ENCODE peak calls at places on chromosome 3, in four cellular contexts. One of them, this sample, is unnamed.

GRCh38 chr3:11637901-11638668 is 5.6 kb downstream of the VGLL4 start:
- DNase-seq in heart left ventricle: no peak
- DNase-seq in psoas muscle: no peak
- DNase-seq in ovary: no peak
- DNase-seq in this sample: no peak

GRCh38 chr3:43455233-43455632 is 166.6 kb downstream of the ANO10 start:
- DNase-seq in heart left ventricle: no peak
- DNase-seq in psoas muscle: no peak
- DNase-seq in ovary: no peak
- DNase-seq in this sample: no peak

GRCh38 chr3:39255503-39256325 is 24.1 kb downstream of the CX3CR1 start:
- DNase-seq in psoas muscle: no peak
- DNase-seq in heart left ventricle: no peak
- DNase-seq in ovary: no peak
- DNase-seq in this sample: no peak

GRCh38 chr3:150203273-150203672 is 204.8 kb upstream of the TSC22D2 start:
- DNase-seq in ovary: no peak
- DNase-seq in heart left ventricle: no peak
- DNase-seq in psoas muscle: no peak
- DNase-seq in this sample: no peak

GRCh38 chr3:105195260-105195659 is 171.4 kb upstream of the ALCAM start:
- DNase-seq in heart left ventricle: no peak
- DNase-seq in psoas muscle: no peak
- DNase-seq in ovary: no peak
- DNase-seq in this sample: no peak

GRCh38 chr3:117439812-117440211 is 730.2 kb downstream of the TUSC7 start:
- DNase-seq in ovary: no peak
- DNase-seq in psoas muscle: no peak
- DNase-seq in heart left ventricle: no peak
- DNase-seq in this sample: no peak

GRCh38 chr3:138381413-138381901 is 33.1 kb downstream of the MRAS start:
- DNase-seq in psoas muscle: peak; percentile 32
- DNase-seq in ovary: peak; percentile 57
- DNase-seq in heart left ventricle: peak; percentile 67
- DNase-seq in this sample: no peak

GRCh38 chr3:111541391-111541790 is 606 bp upstream of the CD96 start:
- DNase-seq in ovary: no peak
- DNase-seq in heart left ventricle: no peak
- DNase-seq in psoas muscle: no peak
- DNase-seq in this sample: no peak

GRCh38 chr3:169953462-169954141 is 13.0 kb upstream of the SEC62 start:
- DNase-seq in psoas muscle: no peak
- DNase-seq in heart left ventricle: no peak
- DNase-seq in ovary: no peak
- DNase-seq in this sample: no peak

GRCh38 chr3:138477801-138478200 is 43.4 kb downstream of the ESYT3 start:
- DNase-seq in psoas muscle: no peak
- DNase-seq in ovary: no peak
- DNase-seq in heart left ventricle: no peak
- DNase-seq in this sample: no peak

GRCh38 chr3:133379926-133380325 is 19.9 kb upstream of the BFSP2 start:
- DNase-seq in ovary: no peak
- DNase-seq in psoas muscle: no peak
- DNase-seq in heart left ventricle: no peak
- DNase-seq in this sample: peak; percentile 38

GRCh38 chr3:159273070-159273469 is 471.2 kb downstream of the MFSD1 start:
- DNase-seq in heart left ventricle: no peak
- DNase-seq in psoas muscle: no peak
- DNase-seq in ovary: no peak
- DNase-seq in this sample: no peak

GRCh38 chr3:176959867-176960266 is 237.4 kb downstream of the TBL1XR1 start:
- DNase-seq in heart left ventricle: no peak
- DNase-seq in ovary: no peak
- DNase-seq in psoas muscle: no peak
- DNase-seq in this sample: no peak

DNA sequence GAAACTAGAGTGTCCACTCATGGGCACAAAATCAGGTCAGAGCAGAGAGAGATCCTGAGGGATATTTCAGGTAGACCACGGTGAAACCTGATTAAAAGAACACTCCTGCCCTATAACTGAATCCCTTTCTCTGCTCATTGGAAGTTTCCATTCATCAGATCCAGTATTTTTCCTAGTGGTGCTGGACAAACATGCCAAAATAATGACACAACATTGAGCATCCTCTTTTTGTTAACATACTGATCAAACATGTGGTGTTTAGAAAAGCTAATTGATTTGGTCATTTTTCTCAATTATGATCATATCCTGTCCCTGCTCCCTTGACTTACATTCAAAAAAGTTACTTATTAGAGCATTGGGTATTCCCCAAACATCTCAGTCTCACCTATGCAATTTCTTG is 27.2 kb downstream of the PTX3 start:
- DNase-seq in ovary: no peak
- DNase-seq in psoas muscle: no peak
- DNase-seq in heart left ventricle: no peak
- DNase-seq in this sample: no peak
- H3K4me3 ChIP-seq in ovary: no peak overlapping the region
- H3K4me3 ChIP-seq in psoas muscle: no peak overlapping the region
- H3K4me3 ChIP-seq in heart left ventricle: no peak overlapping the region
- H3K4me3 ChIP-seq in this sample: no peak overlapping the region

GRCh38 chr3:141452045-141452444 is 34.8 kb upstream of the RASA2 start:
- DNase-seq in heart left ventricle: no peak
- DNase-seq in ovary: no peak
- DNase-seq in psoas muscle: no peak
- DNase-seq in this sample: no peak
- H3K27ac ChIP-seq in heart left ventricle: no peak overlapping the region
- H3K27ac ChIP-seq in ovary: no peak overlapping the region
- H3K27ac ChIP-seq in psoas muscle: no peak overlapping the region
- H3K27ac ChIP-seq in this sample: peak overlapping the region; percentile 35

DNA sequence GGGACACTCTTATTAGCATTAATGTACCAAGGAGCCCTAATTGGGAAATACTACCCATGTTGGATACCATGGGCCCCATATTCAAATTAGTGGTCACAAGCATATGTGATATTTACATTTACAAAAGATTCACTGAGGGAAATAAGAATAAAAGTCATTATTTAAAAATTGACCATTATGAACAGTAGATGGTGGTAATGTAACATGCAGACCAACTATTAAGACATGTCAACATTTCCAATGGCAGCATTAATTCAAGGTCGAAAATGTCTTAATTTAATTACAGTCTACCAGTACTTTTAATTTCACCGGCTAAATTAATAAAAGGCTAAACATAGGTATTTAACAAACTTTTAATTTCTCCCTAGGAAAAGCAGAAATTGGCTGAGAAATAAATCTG is 26.3 kb downstream of the NEK11 start:
- DNase-seq in ovary: no peak
- DNase-seq in psoas muscle: no peak
- DNase-seq in heart left ventricle: no peak
- DNase-seq in this sample: no peak
- TF ChIP-seq CTCF in ovary: no peak
- TF ChIP-seq CTCF in psoas muscle: peak; percentile 22
- TF ChIP-seq CTCF in heart left ventricle: peak; percentile 43
- TF ChIP-seq CTCF in this sample: no peak

GRCh38 chr3:71131385-71131871 is 452.1 kb downstream of the FOXP1 start:
- DNase-seq in ovary: no peak
- DNase-seq in heart left ventricle: no peak
- DNase-seq in psoas muscle: no peak
- DNase-seq in this sample: no peak

GRCh38 chr3:71131893-71132314 is 451.6 kb downstream of the FOXP1 start:
- DNase-seq in heart left ventricle: no peak
- DNase-seq in ovary: no peak
- DNase-seq in psoas muscle: no peak
- DNase-seq in this sample: no peak

GRCh38 chr3:71130516-71131384 is 452.8 kb downstream of the FOXP1 start:
- DNase-seq in heart left ventricle: peak; percentile 65
- DNase-seq in ovary: peak; percentile 67
- DNase-seq in psoas muscle: peak; percentile 47
- DNase-seq in this sample: no peak

GRCh38 chr3:71128951-71129350 is 454.6 kb downstream of the FOXP1 start:
- DNase-seq in psoas muscle: no peak
- DNase-seq in ovary: no peak
- DNase-seq in heart left ventricle: no peak
- DNase-seq in this sample: no peak

GRCh38 chr3:71129611-71130515 is 453.7 kb downstream of the FOXP1 start:
- DNase-seq in heart left ventricle: no peak
- DNase-seq in ovary: no peak
- DNase-seq in psoas muscle: no peak
- DNase-seq in this sample: no peak
- H3K4me3 ChIP-seq in heart left ventricle: peak overlapping the region; percentile 61
- H3K4me3 ChIP-seq in ovary: peak overlapping the region; percentile 50
- H3K4me3 ChIP-seq in psoas muscle: peak overlapping the region; percentile 63
- H3K4me3 ChIP-seq in this sample: peak overlapping the region; percentile 74

GRCh38 chr3:37766797-37767776 is 94.6 kb upstream of the CTDSPL start:
- DNase-seq in heart left ventricle: no peak
- DNase-seq in psoas muscle: no peak
- DNase-seq in ovary: no peak
- DNase-seq in this sample: no peak
- H3K27ac ChIP-seq in heart left ventricle: peak overlapping the region; percentile 92
- H3K27ac ChIP-seq in psoas muscle: peak overlapping the region; percentile 55
- H3K27ac ChIP-seq in ovary: peak overlapping the region; percentile 69
- H3K27ac ChIP-seq in this sample: peak overlapping the region; percentile 62

GRCh38 chr3:27935492-27935891 is 213.4 kb upstream of the EOMES start:
- DNase-seq in ovary: no peak
- DNase-seq in psoas muscle: no peak
- DNase-seq in heart left ventricle: no peak
- DNase-seq in this sample: no peak
- TF ChIP-seq CTCF in ovary: no peak
- TF ChIP-seq CTCF in psoas muscle: no peak
- TF ChIP-seq CTCF in heart left ventricle: no peak
- TF ChIP-seq CTCF in this sample: no peak

DNA sequence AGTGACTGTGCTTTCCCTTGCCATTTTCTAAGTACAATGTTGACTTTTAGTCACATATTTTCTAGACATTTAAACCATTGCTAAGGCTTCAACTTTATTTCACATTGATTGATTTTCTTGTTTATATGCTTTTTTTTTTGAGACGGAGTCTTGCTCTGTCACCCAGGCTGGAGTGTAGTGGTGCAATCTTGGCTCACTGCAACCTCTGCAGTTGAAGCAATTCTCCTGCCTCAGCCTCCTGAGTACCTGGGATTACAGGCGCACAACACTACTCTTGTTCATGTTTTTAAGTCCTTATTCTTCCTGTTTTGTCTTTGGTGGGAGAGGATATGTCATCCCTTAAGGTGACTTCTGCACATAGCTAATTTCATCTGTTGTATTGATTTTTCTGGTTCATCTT is 74.9 kb upstream of the LRRFIP2 start:
- DNase-seq in ovary: no peak
- DNase-seq in psoas muscle: no peak
- DNase-seq in heart left ventricle: no peak
- DNase-seq in this sample: no peak
- H3K4me3 ChIP-seq in ovary: no peak overlapping the region
- H3K4me3 ChIP-seq in psoas muscle: no peak overlapping the region
- H3K4me3 ChIP-seq in heart left ventricle: no peak overlapping the region
- H3K4me3 ChIP-seq in this sample: no peak overlapping the region

GRCh38 chr3:129563332-129563731 is 20.4 kb downstream of the H1-8 start:
- DNase-seq in ovary: no peak
- DNase-seq in heart left ventricle: no peak
- DNase-seq in psoas muscle: peak; percentile 7
- DNase-seq in this sample: no peak

GRCh38 chr3:129560269-129560787 is 17.4 kb downstream of the H1-8 start:
- DNase-seq in heart left ventricle: peak; percentile 62
- DNase-seq in psoas muscle: peak; percentile 59
- DNase-seq in ovary: peak; percentile 67
- DNase-seq in this sample: peak; percentile 91

GRCh38 chr3:129562803-129563202 is 19.8 kb downstream of the H1-8 start:
- DNase-seq in ovary: no peak
- DNase-seq in psoas muscle: peak; percentile 9
- DNase-seq in heart left ventricle: no peak
- DNase-seq in this sample: no peak

GRCh38 chr3:129560931-129561594 is 18.1 kb downstream of the H1-8 start:
- DNase-seq in psoas muscle: peak; percentile 85
- DNase-seq in heart left ventricle: peak; percentile 86
- DNase-seq in ovary: peak; percentile 92
- DNase-seq in this sample: peak; percentile 93

DNA sequence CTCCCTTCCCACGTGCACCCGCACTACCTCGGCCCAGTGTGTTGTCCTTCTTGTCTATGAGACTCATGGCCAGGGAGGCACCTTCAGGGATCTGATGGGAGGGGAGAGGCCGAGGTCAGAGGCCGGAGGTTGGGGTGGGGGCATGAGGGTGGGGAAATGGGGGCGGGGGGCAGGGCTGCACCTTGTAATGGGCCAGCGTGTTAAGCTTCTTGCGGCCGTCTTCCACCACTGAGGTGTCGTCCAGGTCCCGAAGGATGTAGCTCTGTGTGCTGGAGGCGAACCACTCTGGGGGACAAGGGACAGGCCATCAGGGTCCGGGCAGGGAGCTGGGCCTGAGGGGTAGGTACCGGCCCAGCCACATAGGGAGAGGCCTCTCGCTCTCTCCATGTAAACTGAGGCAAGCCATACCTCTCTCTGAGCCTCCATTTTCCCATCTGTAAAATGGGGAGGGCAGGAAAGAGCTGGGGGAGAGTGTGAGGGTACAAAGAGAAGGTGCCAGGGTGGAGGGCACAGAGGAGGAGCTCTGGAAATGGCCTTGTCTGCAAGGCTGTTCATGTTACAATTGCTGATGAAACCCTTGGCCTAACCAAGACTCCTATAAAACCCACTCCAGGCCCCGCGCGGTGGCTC is 18.8 kb downstream of the H1-8 start:
- DNase-seq in ovary: no peak
- DNase-seq in heart left ventricle: no peak
- DNase-seq in psoas muscle: no peak
- DNase-seq in this sample: no peak
- H3K27ac ChIP-seq in ovary: peak overlapping the region; percentile 92
- H3K27ac ChIP-seq in heart left ventricle: peak overlapping the region; percentile 76
- H3K27ac ChIP-seq in psoas muscle: peak overlapping the region; percentile 66
- H3K27ac ChIP-seq in this sample: peak overlapping the region; percentile 89

DNA sequence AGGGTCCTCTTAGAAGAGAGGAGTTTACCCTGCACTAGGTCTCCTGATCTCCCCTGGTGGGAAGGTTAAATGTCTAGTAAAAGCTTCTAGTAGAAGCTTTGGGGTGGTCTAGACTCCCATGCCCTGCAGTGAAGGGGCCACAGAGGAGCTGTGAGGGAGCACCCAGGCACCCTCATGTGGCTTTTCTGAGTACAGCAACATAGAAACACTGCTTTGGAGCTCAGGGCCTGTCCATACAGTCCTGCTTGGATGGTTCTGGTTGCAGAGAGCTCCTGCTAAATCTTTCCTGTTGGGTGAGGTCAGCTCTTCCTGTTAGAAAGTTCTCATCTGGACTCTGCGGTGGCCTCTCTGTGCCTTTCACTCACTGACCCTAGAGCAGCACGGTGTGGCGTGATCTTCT is 47.8 kb downstream of the GPD1L start:
- DNase-seq in psoas muscle: no peak
- DNase-seq in heart left ventricle: no peak
- DNase-seq in ovary: no peak
- DNase-seq in this sample: no peak
- TF ChIP-seq CTCF in psoas muscle: no peak
- TF ChIP-seq CTCF in heart left ventricle: no peak
- TF ChIP-seq CTCF in ovary: no peak
- TF ChIP-seq CTCF in this sample: no peak